ENCODE peak calls at places on chromosomes 5 and 9, in seven cellular contexts. E is GM23248, T is neural progenitor cell, V is HCT116, W is PC-3, R is hepatocyte, Q is GM23338. K is an unnamed sample.
A peak's percentile ranks its signal among the peaks of the same experiment; 100 is the strongest.

GRCh38 chr9:101458955-101459631 is 23.5 kb upstream of the ALDOB start:
- DNase-seq in E (peak; percentile 80), T (peak; percentile 75), V (peak; percentile 79), W (peak; percentile 71), R (peak; percentile 65), Q (peak; percentile 92), K (peak; percentile 85)

GRCh38 chr5:57696005-57696755 is 213.6 kb upstream of the ACTBL2 start:
- DNase-seq in E (peak; percentile 4), T (peak; percentile 43), V (no peak), W (no peak), R (no peak), Q (no peak), K (no peak)

GRCh38 chr5:135219868-135220267 is 179.2 kb downstream of the MACROH2A1 start:
- DNase-seq in E (no peak), T (no peak), V (no peak), W (no peak), R (no peak), Q (no peak), K (no peak)

GRCh38 chr5:67053229-67053628 is 143.4 kb downstream of the CD180 start:
- DNase-seq in E (no peak), T (peak; percentile 13), V (no peak), W (no peak), R (no peak), Q (peak; percentile 22), K (no peak)

GRCh38 chr9:88804289-88804596 is 187.0 kb upstream of the S1PR3 start:
- DNase-seq in E (peak; percentile 60), T (no peak), V (no peak), W (peak; percentile 61), R (no peak), Q (no peak), K (no peak)

GRCh38 chr5:172860520-172861443 is 26.7 kb downstream of the ERGIC1 start:
- DNase-seq in E (peak; percentile 89), T (no peak), V (no peak), W (no peak), R (no peak), Q (no peak), K (no peak)

GRCh38 chr9:94183240-94183999 is 75.7 kb upstream of the ZNF169 start:
- DNase-seq in E (no peak), T (no peak), V (no peak), W (no peak), R (no peak), Q (no peak), K (no peak)

GRCh38 chr9:93132946-93133640 is 958 bp downstream of the NINJ1 start:
- DNase-seq in E (peak; percentile 47), T (peak; percentile 18), V (no peak), W (peak; percentile 39), R (peak; percentile 68), Q (peak; percentile 54), K (no peak)

GRCh38 chr9:89680547-89681467 is 76.0 kb downstream of the GADD45G start:
- DNase-seq in E (no peak), T (no peak), V (no peak), W (no peak), R (no peak), Q (no peak), K (no peak)

GRCh38 chr5:111144352-111144930 is 52.3 kb downstream of the WDR36 start:
- DNase-seq in E (peak; percentile 54), T (no peak), V (no peak), W (no peak), R (no peak), Q (no peak), K (no peak)

GRCh38 chr5:120106912-120107525 is 357.1 kb upstream of the PRR16 start:
- DNase-seq in E (no peak), T (no peak), V (no peak), W (no peak), R (no peak), Q (no peak), K (no peak)

GRCh38 chr5:38323645-38324295 is 65.4 kb downstream of the EGFLAM start:
- DNase-seq in E (peak; percentile 92), T (no peak), V (no peak), W (no peak), R (peak; percentile 14), Q (no peak), K (no peak)

GRCh38 chr9:104923289-104923688 is 4.7 kb downstream of the ABCA1 start:
- DNase-seq in E (peak; percentile 82), T (no peak), V (no peak), W (no peak), R (no peak), Q (no peak), K (no peak)

GRCh38 chr9:130426883-130427282 is 17.9 kb upstream of the ASS1 start:
- DNase-seq in E (peak; percentile 94), T (no peak), V (no peak), W (peak; percentile 77), R (no peak), Q (no peak), K (no peak)

GRCh38 chr9:131736440-131736839 is 3.4 kb downstream of the RAPGEF1 start:
- DNase-seq in E (no peak), T (no peak), V (no peak), W (no peak), R (no peak), Q (no peak), K (no peak)

GRCh38 chr5:55327281-55327680 is 19.5 kb downstream of the MTREX start:
- DNase-seq in E (no peak), T (no peak), V (no peak), W (no peak), R (no peak), Q (no peak), K (no peak)

GRCh38 chr5:32071351-32071944 is 102.7 kb downstream of the GOLPH3 start:
- DNase-seq in E (peak; percentile 66), T (no peak), V (no peak), W (peak; percentile 82), R (no peak), Q (no peak), K (no peak)

GRCh38 chr5:77972545-77973252 is 196.6 kb upstream of the TBCA start:
- DNase-seq in E (peak; percentile 18), T (peak; percentile 75), V (no peak), W (no peak), R (peak; percentile 21), Q (peak; percentile 48), K (peak; percentile 10)

DNA sequence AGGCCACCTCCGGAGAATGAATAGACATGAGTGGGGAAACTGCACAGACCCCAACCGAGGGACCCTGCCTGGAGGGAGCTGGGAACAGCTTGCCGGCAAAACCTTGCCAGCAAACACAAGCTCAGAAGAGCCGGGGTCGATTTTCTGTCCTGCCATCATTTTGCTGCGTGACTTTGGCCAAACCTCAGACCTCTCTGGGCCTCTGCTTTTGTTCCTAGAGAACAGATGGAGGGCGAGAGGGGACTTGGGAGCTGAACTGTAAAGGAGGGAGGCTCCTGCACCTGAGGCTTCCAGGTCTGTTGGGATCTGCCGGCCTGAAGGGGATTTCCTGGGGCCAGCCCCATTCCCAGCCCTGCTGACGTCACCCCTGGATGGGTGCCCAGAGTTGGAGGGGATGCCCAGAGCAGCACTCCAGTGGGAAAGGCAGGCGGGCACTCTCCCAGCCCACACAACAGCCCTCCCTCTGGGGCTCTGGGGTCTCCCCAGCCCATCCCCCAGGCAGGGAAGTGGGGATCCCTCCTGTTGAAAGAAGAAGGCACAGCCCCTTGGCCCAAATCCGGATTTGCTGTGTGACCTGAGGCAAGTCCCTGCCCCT is 40.4 kb upstream of the SYNPO start:
- DNase-seq in E (peak; percentile 55), T (no peak), V (no peak), W (peak; percentile 65), R (peak; percentile 80), Q (no peak), K (no peak)
- TF ChIP-seq EZH2phosphoT487 in E (no peak), T (no peak), V (no peak), W (no peak), R (no peak), Q (no peak), K (no peak)

GRCh38 chr9:121616356-121616755 is 35.1 kb upstream of the DAB2IP start:
- DNase-seq in E (no peak), T (no peak), V (no peak), W (no peak), R (no peak), Q (no peak), K (no peak)
- H3K27me3 ChIP-seq in E (no peaks in the 10 kb centered on the region), T (no peaks in the 10 kb centered on the region), V (no peaks in the 10 kb centered on the region), W (no peaks in the 10 kb centered on the region), R (no peaks in the 10 kb centered on the region), Q (no peaks in the 10 kb centered on the region), K (peaks cover 16% of the 10 kb centered on the region)

GRCh38 chr9:126623314-126623666 is 9.6 kb downstream of the LMX1B start:
- DNase-seq in E (no peak), T (no peak), V (no peak), W (no peak), R (no peak), Q (peak; percentile 47), K (no peak)

GRCh38 chr9:126621919-126622735 is 8.4 kb downstream of the LMX1B start:
- DNase-seq in E (no peak), T (no peak), V (no peak), W (no peak), R (no peak), Q (peak; percentile 60), K (no peak)

GRCh38 chr9:126623667-126624452 is 10.1 kb downstream of the LMX1B start:
- DNase-seq in E (no peak), T (peak; percentile 74), V (no peak), W (no peak), R (no peak), Q (peak; percentile 73), K (no peak)

GRCh38 chr9:126621056-126621918 is 7.6 kb downstream of the LMX1B start:
- DNase-seq in E (no peak), T (no peak), V (no peak), W (no peak), R (no peak), Q (peak; percentile 42), K (no peak)

DNA sequence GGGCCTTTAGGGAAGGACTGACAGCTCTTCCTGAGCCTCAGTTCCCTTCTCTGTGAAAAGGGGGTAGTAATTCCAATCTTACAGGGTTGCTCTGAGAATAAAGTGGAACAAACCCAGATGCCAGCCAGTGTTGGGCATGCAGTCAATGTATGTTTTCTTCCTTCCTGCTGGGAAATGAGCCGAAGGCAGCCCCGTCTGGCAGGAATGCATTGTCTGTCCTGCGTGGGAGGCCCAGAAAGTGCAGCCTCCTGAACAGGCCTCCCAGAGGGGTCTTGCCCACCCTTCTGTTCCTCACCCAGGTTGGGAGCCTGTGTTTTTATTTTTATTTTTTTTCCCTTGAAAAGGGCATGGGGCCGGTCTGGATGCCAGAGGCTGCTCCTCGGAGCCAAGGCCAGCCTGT is 9.1 kb downstream of the LMX1B start:
- DNase-seq in E (no peak), T (no peak), V (no peak), W (no peak), R (no peak), Q (no peak), K (no peak)
- TF ChIP-seq EZH2 in E (no peak), T (no peak), V (no peak), W (no peak), R (no peak), Q (no peak), K (no peak)

GRCh38 chr5:74205745-74206570 is 434.6 kb downstream of the ENC1 start:
- DNase-seq in E (peak; percentile 31), T (no peak), V (no peak), W (no peak), R (no peak), Q (no peak), K (no peak)

GRCh38 chr5:74209566-74209965 is 431.0 kb downstream of the ENC1 start:
- DNase-seq in E (peak; percentile 61), T (no peak), V (no peak), W (no peak), R (no peak), Q (no peak), K (no peak)

GRCh38 chr5:74201334-74202081 is 439.0 kb downstream of the ENC1 start:
- DNase-seq in E (peak; percentile 59), T (no peak), V (no peak), W (peak; percentile 65), R (peak; percentile 24), Q (no peak), K (no peak)

GRCh38 chr5:74212336-74212735 is 428.2 kb downstream of the ENC1 start:
- DNase-seq in E (peak; percentile 44), T (peak; percentile 46), V (peak; percentile 26), W (peak; percentile 41), R (no peak), Q (peak; percentile 60), K (peak; percentile 21)

GRCh38 chr5:74206571-74207550 is 433.7 kb downstream of the ENC1 start:
- DNase-seq in E (peak; percentile 92), T (peak; percentile 29), V (no peak), W (peak; percentile 26), R (peak; percentile 39), Q (peak; percentile 38), K (no peak)
- TF ChIP-seq EZH2phosphoT487 in E (no peak), T (no peak), V (no peak), W (no peak), R (no peak), Q (no peak), K (no peak)

K was measured in MM.1S.